ENCODE peak calls at places on chromosomes 4 and X, in nine cellular contexts. M is B cell; W is sigmoid colon; L is lung; U is CD8-positive, alpha-beta T cell; E is gastrocnemius medialis; Q is fibroblast of mammary gland; X is CD4-positive, alpha-beta T cell; K is mucosa of descending colon. Y is an unnamed sample.

GRCh38 chr4:85127653-85128052 is 161.2 kb upstream of the WDFY3 start:
- DNase-seq in E (no peak), M (peak; percentile 48), K (no peak), Q (peak; percentile 50), L (no peak), U (no peak), W (no peak), X (no peak), Y (no peak)

GRCh38 chr4:94403735-94404134 is 48.0 kb upstream of the PDLIM5 start:
- DNase-seq in U (no peak), W (no peak), M (no peak), K (no peak), E (no peak), Q (no peak), L (no peak), X (no peak), Y (no peak)

GRCh38 chr4:3461515-3462291 is 1.4 kb upstream of the DOK7 start:
- DNase-seq in K (peak; percentile 67), W (no peak), U (no peak), E (peak; percentile 95), M (no peak), Q (no peak), X (no peak), L (peak; percentile 68), Y (no peak)

GRCh38 chrX:68894513-68895338 is 65.9 kb downstream of the EFNB1 start:
- DNase-seq in M (no peak), L (peak; percentile 42), X (no peak), U (no peak), K (peak; percentile 77), W (peak; percentile 85), Q (peak; percentile 20), E (peak; percentile 69), Y (no peak)

GRCh38 chrX:7927259-7928167 is at the start of gene PNPLA4:
- DNase-seq in X (peak; percentile 75), W (peak; percentile 85), E (peak; percentile 70), L (peak; percentile 91), U (peak; percentile 78), K (peak; percentile 89), Q (peak; percentile 68), M (peak; percentile 96), Y (peak; percentile 73)

GRCh38 chr4:151688003-151688784 is 72.6 kb downstream of the GATB start:
- DNase-seq in X (no peak), W (no peak), Q (no peak), E (no peak), K (no peak), U (no peak), L (no peak), M (no peak), Y (no peak)

GRCh38 chr4:163988921-163989320 is 494.4 kb downstream of the TMA16 start:
- DNase-seq in L (no peak), X (no peak), W (no peak), M (no peak), E (no peak), K (no peak), U (no peak), Q (no peak), Y (no peak)

GRCh38 chr4:173461170-173461569 is 62.3 kb upstream of the SCRG1 start:
- DNase-seq in E (no peak), W (no peak), Q (peak; percentile 48), L (no peak), K (no peak), U (no peak), M (no peak), X (no peak), Y (no peak)

GRCh38 chrX:133723930-133724329 is 261.5 kb downstream of the GPC3 start:
- DNase-seq in E (no peak), M (no peak), X (no peak), K (no peak), L (no peak), U (no peak), Q (no peak), W (no peak), Y (no peak)

GRCh38 chr4:83378426-83378825 is 43.8 kb upstream of the HPSE start:
- DNase-seq in W (no peak), X (no peak), U (no peak), L (no peak), K (no peak), Q (peak; percentile 29), E (no peak), M (peak; percentile 48), Y (no peak)

GRCh38 chrX:15343075-15343476 is 7.8 kb upstream of the PIGA start:
- DNase-seq in K (no peak), M (no peak), Q (peak; percentile 76), W (no peak), X (no peak), E (no peak), U (no peak), L (peak; percentile 35), Y (no peak)

GRCh38 chr4:24816797-24817196 is 21.4 kb downstream of the SOD3 start:
- DNase-seq in W (no peak), M (no peak), L (no peak), X (no peak), Q (no peak), U (no peak), K (no peak), E (no peak), Y (no peak)

GRCh38 chr4:702618-703048 is 3.0 kb upstream of the PCGF3 start:
- DNase-seq in K (no peak), W (peak; percentile 50), E (no peak), Q (no peak), L (no peak), X (no peak), M (no peak), U (no peak), Y (no peak)

GRCh38 chr4:1752284-1753041 is 31.1 kb downstream of the TACC3 start:
- DNase-seq in E (no peak), Q (peak; percentile 6), U (no peak), L (no peak), X (no peak), K (peak; percentile 57), W (no peak), M (peak; percentile 38), Y (no peak)

GRCh38 chr4:105895609-105896460 is 564 bp downstream of the NPNT start:
- DNase-seq in X (no peak), W (no peak), M (no peak), L (peak; percentile 45), U (no peak), Q (no peak), E (no peak), K (peak; percentile 71), Y (no peak)

GRCh38 chr4:24195976-24196736 is 306.3 kb upstream of the PPARGC1A start:
- DNase-seq in W (no peak), L (no peak), E (no peak), M (no peak), U (no peak), K (no peak), Q (no peak), X (no peak), Y (no peak)

GRCh38 chr4:143395054-143395453 is 58.4 kb downstream of the GAB1 start:
- DNase-seq in L (no peak), Q (no peak), X (no peak), U (no peak), E (no peak), M (no peak), K (no peak), W (no peak), Y (no peak)

GRCh38 chr4:143397887-143398286 is 61.2 kb downstream of the GAB1 start:
- DNase-seq in X (no peak), L (no peak), W (no peak), E (no peak), Q (no peak), M (no peak), U (no peak), K (no peak), Y (no peak)

GRCh38 chr4:143397335-143397734 is 60.7 kb downstream of the GAB1 start:
- DNase-seq in X (no peak), L (no peak), K (no peak), M (no peak), Q (peak; percentile 63), U (no peak), E (no peak), W (no peak), Y (no peak)

GRCh38 chr4:143399113-143399949 is 62.7 kb downstream of the GAB1 start:
- DNase-seq in Q (peak; percentile 49), X (no peak), E (no peak), L (no peak), K (no peak), U (no peak), M (peak; percentile 50), W (no peak), Y (no peak)

GRCh38 chr4:143396695-143397094 is 60.0 kb downstream of the GAB1 start:
- DNase-seq in L (no peak), U (no peak), E (no peak), X (no peak), W (no peak), K (no peak), M (no peak), Q (no peak), Y (no peak)
- TF ChIP-seq CTCF in L (no peak), U (no peak), E (no peak), X (no peak), W (no peak), K (no peak), M (no peak), Q (peak; percentile 28), Y (no peak)

GRCh38 chrX:141879616-141880015 is 24.1 kb upstream of the MAGEC1 start:
- DNase-seq in U (no peak), L (no peak), M (no peak), K (no peak), E (no peak), X (no peak), W (no peak), Q (no peak), Y (no peak)
- TF ChIP-seq CTCF in U (no peak), L (no peak), M (no peak), K (no peak), E (no peak), X (no peak), W (no peak), Q (no peak), Y (no peak)

DNA sequence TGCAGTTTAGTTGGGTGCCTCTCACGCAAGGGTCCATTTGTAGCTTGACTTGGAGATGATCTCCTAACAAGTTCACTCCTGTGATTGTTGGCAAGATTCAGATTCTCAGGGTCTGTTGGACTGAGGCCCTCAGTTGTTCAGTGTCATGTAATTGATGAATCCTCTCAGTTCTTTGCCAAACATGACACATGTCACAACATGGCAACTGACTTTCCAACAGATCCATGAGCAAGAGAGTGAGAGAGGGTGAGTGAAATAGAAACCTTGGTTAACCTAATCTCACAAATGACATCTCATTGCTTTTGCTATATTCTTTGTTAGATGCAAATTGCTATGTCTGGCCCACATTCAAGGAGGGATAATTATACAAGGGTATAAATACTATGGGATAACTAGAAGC is 231.0 kb upstream of the PCDH10 start:
- DNase-seq in E (no peak), X (no peak), U (no peak), M (no peak), L (no peak), W (no peak), Q (no peak), K (no peak), Y (no peak)
- TF ChIP-seq CTCF in E (no peak), X (no peak), U (no peak), M (no peak), L (no peak), W (no peak), Q (no peak), K (no peak), Y (no peak)

DNA sequence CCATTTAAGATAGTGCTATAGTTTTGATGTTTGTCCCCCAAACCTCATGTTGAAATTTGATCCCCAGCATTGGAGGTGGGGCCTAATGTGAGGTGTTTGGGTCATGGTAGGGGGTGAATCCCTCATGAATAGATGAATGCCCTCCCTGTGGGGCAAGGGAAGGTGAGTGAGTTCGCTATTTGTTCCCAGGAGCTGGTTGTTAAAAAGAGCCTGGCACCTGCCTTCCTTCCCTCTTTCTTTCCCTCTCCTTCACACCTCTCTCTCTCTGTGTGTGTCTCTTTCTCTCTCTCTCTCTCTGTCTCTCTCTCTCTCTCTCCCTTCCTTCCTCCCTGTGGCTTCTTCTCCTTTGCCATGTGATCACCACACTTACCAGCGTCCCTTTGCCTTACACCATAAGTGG is 160.7 kb downstream of the AASDH start:
- DNase-seq in W (no peak), X (no peak), Q (no peak), M (no peak), K (no peak), U (no peak), E (no peak), L (no peak), Y (no peak)
- TF ChIP-seq CTCF in W (no peak), X (no peak), Q (no peak), M (no peak), K (no peak), U (no peak), E (no peak), L (no peak), Y (no peak)